ENCODE peak calls at places on chromosomes 3 and 15, in seven cellular contexts. One of them, this sample, is unnamed.

GRCh38 chr3:131360191-131360590 is 21.4 kb upstream of the NUDT16 start:
- DNase-seq in CD8-positive, alpha-beta T cell: no peak
- DNase-seq in NCI-H1092 treated with DMSO at 0.1 percent for 48 hours: no peak
- DNase-seq in MCF 10A: no peak
- DNase-seq in neuronal stem cell: no peak
- DNase-seq in HEK293T: no peak
- DNase-seq in fibroblast of lung: no peak
- DNase-seq in this sample: no peak

GRCh38 chr15:93459396-93459795 is 370.4 kb upstream of the RGMA start:
- DNase-seq in CD8-positive, alpha-beta T cell: no peak
- DNase-seq in NCI-H1092 treated with DMSO at 0.1 percent for 48 hours: no peak
- DNase-seq in MCF 10A: no peak
- DNase-seq in neuronal stem cell: no peak
- DNase-seq in HEK293T: no peak
- DNase-seq in fibroblast of lung: no peak
- DNase-seq in this sample: no peak

GRCh38 chr15:89367485-89368451 is 33.1 kb upstream of the POLG start:
- DNase-seq in CD8-positive, alpha-beta T cell: no peak
- DNase-seq in NCI-H1092 treated with DMSO at 0.1 percent for 48 hours: peak
- DNase-seq in MCF 10A: no peak
- DNase-seq in neuronal stem cell: no peak
- DNase-seq in HEK293T: no peak
- DNase-seq in fibroblast of lung: no peak
- DNase-seq in this sample: no peak

GRCh38 chr3:18712713-18713575 is 287.8 kb upstream of the SATB1 start:
- DNase-seq in CD8-positive, alpha-beta T cell: no peak
- DNase-seq in NCI-H1092 treated with DMSO at 0.1 percent for 48 hours: no peak
- DNase-seq in MCF 10A: no peak
- DNase-seq in neuronal stem cell: no peak
- DNase-seq in HEK293T: no peak
- DNase-seq in fibroblast of lung: no peak
- DNase-seq in this sample: no peak

GRCh38 chr15:25374143-25374542 is 64.7 kb downstream of the UBE3A start:
- DNase-seq in CD8-positive, alpha-beta T cell: no peak
- DNase-seq in NCI-H1092 treated with DMSO at 0.1 percent for 48 hours: no peak
- DNase-seq in MCF 10A: no peak
- DNase-seq in neuronal stem cell: no peak
- DNase-seq in HEK293T: no peak
- DNase-seq in fibroblast of lung: no peak
- DNase-seq in this sample: no peak

GRCh38 chr3:100813828-100814227 is 104.5 kb downstream of the TFG start:
- DNase-seq in CD8-positive, alpha-beta T cell: no peak
- DNase-seq in NCI-H1092 treated with DMSO at 0.1 percent for 48 hours: no peak
- DNase-seq in MCF 10A: no peak
- DNase-seq in neuronal stem cell: no peak
- DNase-seq in HEK293T: no peak
- DNase-seq in fibroblast of lung: no peak
- DNase-seq in this sample: no peak

GRCh38 chr3:83890039-83890762 is 1068.6 kb upstream of the CADM2 start:
- DNase-seq in CD8-positive, alpha-beta T cell: no peak
- DNase-seq in NCI-H1092 treated with DMSO at 0.1 percent for 48 hours: no peak
- DNase-seq in MCF 10A: peak
- DNase-seq in neuronal stem cell: no peak
- DNase-seq in HEK293T: no peak
- DNase-seq in fibroblast of lung: peak
- DNase-seq in this sample: peak

GRCh38 chr3:8835385-8835784 is 66.0 kb upstream of the OXTR start:
- DNase-seq in CD8-positive, alpha-beta T cell: no peak
- DNase-seq in NCI-H1092 treated with DMSO at 0.1 percent for 48 hours: no peak
- DNase-seq in MCF 10A: no peak
- DNase-seq in neuronal stem cell: no peak
- DNase-seq in HEK293T: no peak
- DNase-seq in fibroblast of lung: no peak
- DNase-seq in this sample: no peak

GRCh38 chr3:49519266-49519665 is 35.0 kb upstream of the BSN start:
- DNase-seq in CD8-positive, alpha-beta T cell: no peak
- DNase-seq in NCI-H1092 treated with DMSO at 0.1 percent for 48 hours: no peak
- DNase-seq in MCF 10A: no peak
- DNase-seq in neuronal stem cell: peak
- DNase-seq in HEK293T: no peak
- DNase-seq in fibroblast of lung: no peak
- DNase-seq in this sample: no peak

GRCh38 chr15:83858820-83859505 is 205.0 kb downstream of the ADAMTSL3 start:
- DNase-seq in CD8-positive, alpha-beta T cell: no peak
- DNase-seq in NCI-H1092 treated with DMSO at 0.1 percent for 48 hours: no peak
- DNase-seq in MCF 10A: no peak
- DNase-seq in neuronal stem cell: no peak
- DNase-seq in HEK293T: no peak
- DNase-seq in fibroblast of lung: peak
- DNase-seq in this sample: no peak

GRCh38 chr3:61162965-61163364 is 88.3 kb downstream of the FHIT start:
- DNase-seq in CD8-positive, alpha-beta T cell: no peak
- DNase-seq in NCI-H1092 treated with DMSO at 0.1 percent for 48 hours: no peak
- DNase-seq in MCF 10A: no peak
- DNase-seq in neuronal stem cell: no peak
- DNase-seq in HEK293T: no peak
- DNase-seq in fibroblast of lung: no peak
- DNase-seq in this sample: no peak

GRCh38 chr3:148903022-148903442 is 37.9 kb downstream of the CPA3 start:
- DNase-seq in CD8-positive, alpha-beta T cell: no peak
- DNase-seq in NCI-H1092 treated with DMSO at 0.1 percent for 48 hours: no peak
- DNase-seq in MCF 10A: peak
- DNase-seq in neuronal stem cell: no peak
- DNase-seq in HEK293T: no peak
- DNase-seq in fibroblast of lung: peak
- DNase-seq in this sample: peak

GRCh38 chr3:144770813-144771400 is 799.3 kb downstream of the DIPK2A start:
- DNase-seq in CD8-positive, alpha-beta T cell: no peak
- DNase-seq in NCI-H1092 treated with DMSO at 0.1 percent for 48 hours: no peak
- DNase-seq in MCF 10A: peak
- DNase-seq in neuronal stem cell: peak
- DNase-seq in HEK293T: peak
- DNase-seq in fibroblast of lung: peak
- DNase-seq in this sample: no peak

GRCh38 chr3:128794067-128794768 is 68.2 kb downstream of the RAB7A start:
- DNase-seq in CD8-positive, alpha-beta T cell: no peak
- DNase-seq in NCI-H1092 treated with DMSO at 0.1 percent for 48 hours: no peak
- DNase-seq in MCF 10A: peak
- DNase-seq in neuronal stem cell: no peak
- DNase-seq in HEK293T: no peak
- DNase-seq in fibroblast of lung: peak
- DNase-seq in this sample: peak

GRCh38 chr3:23809294-23809693 is 3.5 kb downstream of the UBE2E1 start:
- DNase-seq in CD8-positive, alpha-beta T cell: no peak
- DNase-seq in NCI-H1092 treated with DMSO at 0.1 percent for 48 hours: no peak
- DNase-seq in MCF 10A: no peak
- DNase-seq in neuronal stem cell: no peak
- DNase-seq in HEK293T: no peak
- DNase-seq in fibroblast of lung: no peak
- DNase-seq in this sample: no peak

GRCh38 chr3:27533718-27534578 is 49.8 kb upstream of the SLC4A7 start:
- DNase-seq in CD8-positive, alpha-beta T cell: no peak
- DNase-seq in NCI-H1092 treated with DMSO at 0.1 percent for 48 hours: no peak
- DNase-seq in MCF 10A: peak
- DNase-seq in neuronal stem cell: no peak
- DNase-seq in HEK293T: peak
- DNase-seq in fibroblast of lung: peak
- DNase-seq in this sample: peak

GRCh38 chr3:178174201-178174880 is 361.9 kb upstream of the KCNMB2 start:
- DNase-seq in CD8-positive, alpha-beta T cell: no peak
- DNase-seq in NCI-H1092 treated with DMSO at 0.1 percent for 48 hours: no peak
- DNase-seq in MCF 10A: no peak
- DNase-seq in neuronal stem cell: no peak
- DNase-seq in HEK293T: no peak
- DNase-seq in fibroblast of lung: no peak
- DNase-seq in this sample: no peak

GRCh38 chr3:16326724-16327349 is 61.8 kb downstream of the OXNAD1 start:
- DNase-seq in CD8-positive, alpha-beta T cell: no peak
- DNase-seq in NCI-H1092 treated with DMSO at 0.1 percent for 48 hours: no peak
- DNase-seq in MCF 10A: no peak
- DNase-seq in neuronal stem cell: no peak
- DNase-seq in HEK293T: no peak
- DNase-seq in fibroblast of lung: no peak
- DNase-seq in this sample: no peak

GRCh38 chr15:96121521-96121920 is 209.0 kb upstream of the NR2F2 start:
- DNase-seq in CD8-positive, alpha-beta T cell: no peak
- DNase-seq in NCI-H1092 treated with DMSO at 0.1 percent for 48 hours: no peak
- DNase-seq in MCF 10A: no peak
- DNase-seq in neuronal stem cell: no peak
- DNase-seq in HEK293T: no peak
- DNase-seq in fibroblast of lung: peak
- DNase-seq in this sample: no peak

GRCh38 chr3:31004025-31004678 is 109.7 kb upstream of the GADL1 start:
- DNase-seq in CD8-positive, alpha-beta T cell: no peak
- DNase-seq in NCI-H1092 treated with DMSO at 0.1 percent for 48 hours: no peak
- DNase-seq in MCF 10A: peak
- DNase-seq in neuronal stem cell: no peak
- DNase-seq in HEK293T: no peak
- DNase-seq in fibroblast of lung: peak
- DNase-seq in this sample: peak

GRCh38 chr3:44624696-44625528 is at the start of gene ZNF197:
- DNase-seq in CD8-positive, alpha-beta T cell: peak
- DNase-seq in NCI-H1092 treated with DMSO at 0.1 percent for 48 hours: peak
- DNase-seq in MCF 10A: peak
- DNase-seq in neuronal stem cell: peak
- DNase-seq in HEK293T: peak
- DNase-seq in fibroblast of lung: peak
- DNase-seq in this sample: peak

This sample was measured in skeletal muscle cell.